ENCODE peak calls at places on chromosome 9, in nine cellular contexts. K is cardiac fibroblast, Q is brain microvascular endothelial cell, H is prostate gland, V is heart left ventricle, L is fibroblast of mammary gland, A is epithelial cell of esophagus, J is endothelial cell of umbilical vein, O is HFF-Myc. F is an unnamed sample.

GRCh38 chr9:115391166-115391825 is 273.3 kb upstream of the TNC start:
- DNase-seq in K (no peak), Q (no peak), H (no peak), V (no peak), L (peak), A (no peak), J (no peak), O (no peak), F (no peak)

GRCh38 chr9:122941560-122942234 is 877 bp downstream of the RABGAP1 start:
- DNase-seq in K (peak), Q (peak), H (peak), V (no peak), L (peak), A (peak), J (peak), O (no peak), F (no peak)

GRCh38 chr9:81214975-81215374 is 474.4 kb downstream of the TLE1 start:
- DNase-seq in K (no peak), Q (no peak), H (no peak), V (no peak), L (no peak), A (no peak), J (no peak), O (no peak), F (no peak)

GRCh38 chr9:92745236-92745790 is 19.3 kb downstream of the BICD2 start:
- DNase-seq in K (no peak), Q (no peak), H (no peak), V (no peak), L (no peak), A (no peak), J (no peak), O (no peak), F (no peak)

GRCh38 chr9:106753155-106753671 is 109.8 kb upstream of the ZNF462 start:
- DNase-seq in K (no peak), Q (no peak), H (no peak), V (no peak), L (no peak), A (no peak), J (no peak), O (no peak), F (no peak)

GRCh38 chr9:75235632-75236031 is 147.3 kb downstream of the OSTF1 start:
- DNase-seq in K (peak), Q (no peak), H (no peak), V (no peak), L (no peak), A (peak), J (no peak), O (no peak), F (no peak)

GRCh38 chr9:90556897-90557296 is 85.7 kb downstream of the DIRAS2 start:
- DNase-seq in K (no peak), Q (no peak), H (no peak), V (no peak), L (no peak), A (peak), J (no peak), O (no peak), F (no peak)

GRCh38 chr9:132577119-132577518 is 5.3 kb upstream of the BARHL1 start:
- DNase-seq in K (no peak), Q (no peak), H (no peak), V (no peak), L (no peak), A (no peak), J (no peak), O (no peak), F (no peak)

GRCh38 chr9:132341177-132341840 is 13.5 kb downstream of the SETX start:
- DNase-seq in K (no peak), Q (no peak), H (peak), V (no peak), L (no peak), A (peak), J (no peak), O (no peak), F (no peak)

GRCh38 chr9:127353882-127354281 is 43.1 kb upstream of the SLC2A8 start:
- DNase-seq in K (no peak), Q (no peak), H (no peak), V (no peak), L (no peak), A (no peak), J (no peak), O (no peak), F (no peak)

GRCh38 chr9:130892503-130893249 is 3.9 kb downstream of the QRFP start:
- DNase-seq in K (no peak), Q (no peak), H (no peak), V (no peak), L (no peak), A (no peak), J (no peak), O (no peak), F (no peak)

GRCh38 chr9:109020113-109020512 is 6.8 kb upstream of the CTNNAL1 start:
- DNase-seq in K (no peak), Q (no peak), H (no peak), V (no peak), L (no peak), A (peak), J (no peak), O (no peak), F (no peak)

GRCh38 chr9:116547729-116548426 is 139.2 kb upstream of the TRIM32 start:
- DNase-seq in K (no peak), Q (no peak), H (no peak), V (no peak), L (no peak), A (no peak), J (no peak), O (no peak), F (no peak)

GRCh38 chr9:972512-973294 is 3.8 kb upstream of the DMRT3 start:
- DNase-seq in K (no peak), Q (no peak), H (no peak), V (no peak), L (no peak), A (no peak), J (no peak), O (no peak), F (no peak)

GRCh38 chr9:130185494-130186005 is 13.3 kb downstream of the NCS1 start:
- DNase-seq in K (no peak), Q (no peak), H (no peak), V (no peak), L (no peak), A (no peak), J (no peak), O (no peak), F (no peak)

GRCh38 chr9:35495984-35496383 is 6.1 kb downstream of the RUSC2 start:
- DNase-seq in K (no peak), Q (no peak), H (no peak), V (no peak), L (no peak), A (no peak), J (no peak), O (no peak), F (no peak)

GRCh38 chr9:86315088-86315487 is 32.8 kb upstream of the ISCA1 start:
- DNase-seq in K (peak), Q (no peak), H (no peak), V (no peak), L (no peak), A (peak), J (no peak), O (no peak), F (no peak)

GRCh38 chr9:127778280-127779135 is at the start of gene SH2D3C:
- DNase-seq in K (no peak), Q (no peak), H (no peak), V (peak), L (peak), A (no peak), J (no peak), O (no peak), F (no peak)

GRCh38 chr9:26219961-26220360 is 541.7 kb upstream of the TUSC1 start:
- DNase-seq in K (no peak), Q (no peak), H (no peak), V (no peak), L (peak), A (no peak), J (no peak), O (no peak), F (no peak)

GRCh38 chr9:113426701-113427100 is 16.2 kb downstream of the C9orf43 start:
- DNase-seq in K (no peak), Q (no peak), H (no peak), V (no peak), L (no peak), A (no peak), J (no peak), O (no peak), F (no peak)

GRCh38 chr9:108684288-108685025 is 171.3 kb downstream of the ACTL7B start:
- DNase-seq in K (no peak), Q (no peak), H (no peak), V (no peak), L (no peak), A (no peak), J (no peak), O (no peak), F (no peak)

GRCh38 chr9:138061631-138062030 is 184.0 kb downstream of the CACNA1B start:
- DNase-seq in K (no peak), Q (no peak), H (no peak), V (no peak), L (no peak), A (no peak), J (no peak), O (no peak), F (no peak)

GRCh38 chr9:69444791-69445190 is 119.8 kb downstream of the ENTREP1 start:
- DNase-seq in K (no peak), Q (no peak), H (no peak), V (no peak), L (no peak), A (no peak), J (no peak), O (no peak), F (no peak)

GRCh38 chr9:69744688-69745380 is 15.0 kb downstream of the PTAR1 start:
- DNase-seq in K (peak), Q (no peak), H (no peak), V (no peak), L (peak), A (peak), J (no peak), O (no peak), F (no peak)

GRCh38 chr9:76759726-76760125 is 4.5 kb upstream of the PCA3 start:
- DNase-seq in K (no peak), Q (no peak), H (no peak), V (no peak), L (no peak), A (no peak), J (no peak), O (no peak), F (no peak)

GRCh38 chr9:137075275-137075775 is 2.0 kb upstream of the UAP1L1 start:
- DNase-seq in K (no peak), Q (no peak), H (no peak), V (no peak), L (no peak), A (peak), J (no peak), O (no peak), F (no peak)

GRCh38 chr9:94622087-94622486 is 17.2 kb downstream of the FBP1 start:
- DNase-seq in K (no peak), Q (no peak), H (no peak), V (no peak), L (no peak), A (no peak), J (no peak), O (no peak), F (no peak)

GRCh38 chr9:89600831-89601230 is 4.0 kb upstream of the GADD45G start:
- DNase-seq in K (no peak), Q (no peak), H (no peak), V (no peak), L (no peak), A (no peak), J (no peak), O (no peak), F (no peak)

GRCh38 chr9:88952086-88952615 is 39.1 kb upstream of the S1PR3 start:
- DNase-seq in K (peak), Q (no peak), H (no peak), V (no peak), L (peak), A (no peak), J (no peak), O (no peak), F (no peak)

GRCh38 chr9:82466616-82467251 is 478.2 kb downstream of the SPATA31D1 start:
- DNase-seq in K (peak), Q (no peak), H (no peak), V (no peak), L (peak), A (peak), J (no peak), O (no peak), F (no peak)

GRCh38 chr9:16272766-16273165 is 597.7 kb downstream of the BNC2 start:
- DNase-seq in K (no peak), Q (no peak), H (no peak), V (no peak), L (no peak), A (no peak), J (no peak), O (no peak), F (no peak)

GRCh38 chr9:70117835-70118319 is 74.2 kb downstream of the MAMDC2 start:
- DNase-seq in K (peak), Q (peak), H (no peak), V (no peak), L (no peak), A (peak), J (no peak), O (no peak), F (no peak)

GRCh38 chr9:126915281-126915816 is 767 bp downstream of the RALGPS1 start:
- DNase-seq in K (no peak), Q (no peak), H (peak), V (no peak), L (no peak), A (peak), J (no peak), O (no peak), F (no peak)

GRCh38 chr9:117546894-117547293 is 132.0 kb upstream of the ASTN2 start:
- DNase-seq in K (no peak), Q (no peak), H (peak), V (peak), L (no peak), A (peak), J (peak), O (no peak), F (no peak)

GRCh38 chr9:71249729-71250317 is 128.4 kb upstream of the TRPM3 start:
- DNase-seq in K (peak), Q (peak), H (peak), V (no peak), L (peak), A (peak), J (peak), O (peak), F (peak)

GRCh38 chr9:10855847-10856246 is 243.0 kb upstream of the PTPRD start:
- DNase-seq in K (peak), Q (peak), H (no peak), V (no peak), L (peak), A (peak), J (peak), O (no peak), F (no peak)

GRCh38 chr9:71465392-71465791 is 302.9 kb downstream of the CEMIP2 start:
- DNase-seq in K (no peak), Q (no peak), H (no peak), V (no peak), L (no peak), A (no peak), J (no peak), O (no peak), F (no peak)

GRCh38 chr9:93650448-93650847 is 74.1 kb downstream of the PHF2 start:
- DNase-seq in K (no peak), Q (no peak), H (no peak), V (peak), L (no peak), A (no peak), J (no peak), O (no peak), F (no peak)

GRCh38 chr9:13902286-13902685 is 411.7 kb downstream of the NFIB start:
- DNase-seq in K (no peak), Q (no peak), H (no peak), V (no peak), L (no peak), A (no peak), J (no peak), O (no peak), F (no peak)
- TF ChIP-seq CTCF in K (no peak), Q (no peak), H (no peak), V (no peak), L (no peak), A (no peak), J (no peak), O (no peak), F (no peak)

GRCh38 chr9:20570086-20570485 is 52.2 kb downstream of the MLLT3 start:
- DNase-seq in K (peak), Q (no peak), H (no peak), V (no peak), L (peak), A (peak), J (no peak), O (no peak), F (no peak)

GRCh38 chr9:20569525-20569924 is 52.8 kb downstream of the MLLT3 start:
- DNase-seq in K (peak), Q (no peak), H (no peak), V (no peak), L (no peak), A (no peak), J (no peak), O (no peak), F (no peak)

GRCh38 chr9:20568406-20568805 is 53.9 kb downstream of the MLLT3 start:
- DNase-seq in K (peak), Q (no peak), H (no peak), V (no peak), L (no peak), A (no peak), J (no peak), O (no peak), F (no peak)

GRCh38 chr9:20573023-20573422 is 49.3 kb downstream of the MLLT3 start:
- DNase-seq in K (no peak), Q (no peak), H (no peak), V (no peak), L (no peak), A (no peak), J (no peak), O (no peak), F (no peak)

GRCh38 chr9:20570756-20571155 is 51.5 kb downstream of the MLLT3 start:
- DNase-seq in K (peak), Q (no peak), H (no peak), V (no peak), L (peak), A (peak), J (peak), O (no peak), F (peak)
- H3K4me3 ChIP-seq in K (no peak), Q (no peak), H (no peak), V (no peak), L (no peak), A (no peak), J (no peak), O (no peak), F (no peak)

GRCh38 chr9:38067892-38068615 is 973 bp downstream of the SHB start:
- DNase-seq in K (no peak), Q (no peak), H (no peak), V (no peak), L (no peak), A (no peak), J (no peak), O (no peak), F (no peak)

GRCh38 chr9:38067611-38067891 is 1.5 kb downstream of the SHB start:
- DNase-seq in K (peak), Q (no peak), H (peak), V (peak), L (no peak), A (no peak), J (no peak), O (no peak), F (no peak)

GRCh38 chr9:38066907-38067610 is 2.0 kb downstream of the SHB start:
- DNase-seq in K (peak), Q (no peak), H (peak), V (peak), L (no peak), A (peak), J (peak), O (no peak), F (no peak)

GRCh38 chr9:38068866-38069628 is at the start of gene SHB:
- DNase-seq in K (peak), Q (peak), H (peak), V (peak), L (no peak), A (peak), J (peak), O (no peak), F (no peak)

DNA sequence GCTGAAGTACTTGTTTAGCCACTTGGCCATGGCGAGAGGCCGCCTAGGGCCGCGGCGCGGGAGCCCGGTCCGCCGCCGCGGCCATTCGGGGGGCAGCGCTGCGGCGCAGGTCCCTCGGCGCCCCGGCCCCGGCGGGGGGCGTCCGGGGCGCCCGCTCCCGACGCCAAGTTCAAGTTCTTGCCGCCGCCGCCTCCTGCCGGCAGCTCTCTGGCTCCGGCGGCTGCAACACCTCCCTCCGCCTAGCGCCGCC is 486 bp downstream of the SHB start:
- DNase-seq in K (peak), Q (no peak), H (peak), V (no peak), L (no peak), A (peak), J (peak), O (no peak), F (no peak)
- TF ChIP-seq CTCF in K (peak), Q (peak), H (peak), V (no peak), L (no peak), A (peak), J (peak), O (peak), F (peak)

DNA sequence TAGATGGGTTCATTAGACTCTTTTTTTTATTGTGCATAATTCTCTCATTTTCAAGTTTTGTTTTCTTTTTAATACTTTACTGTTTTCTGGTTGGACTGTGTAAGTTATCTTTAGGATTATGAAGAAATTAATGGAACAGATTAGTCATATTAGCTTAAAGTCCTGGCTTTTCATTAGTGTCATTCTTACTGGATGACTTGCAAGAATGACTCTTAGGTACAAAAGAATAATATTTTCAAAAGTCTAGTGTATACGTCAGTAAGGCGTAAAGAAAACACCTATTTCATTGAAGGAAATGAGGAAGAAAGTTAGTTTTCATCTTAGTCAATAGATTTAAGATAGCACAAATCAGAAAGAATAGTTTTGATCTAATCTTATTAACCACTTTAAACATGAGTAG is 20.4 kb downstream of the UHRF2 start:
- DNase-seq in K (peak), Q (no peak), H (no peak), V (no peak), L (peak), A (peak), J (peak), O (no peak), F (no peak)
- H3K4me3 ChIP-seq in K (no peak), Q (no peak), H (no peak), V (no peak), L (no peak), A (no peak), J (no peak), O (no peak), F (no peak)

F was measured in AG09309.